ENCODE peak calls at places on chromosomes 3 and 15, in eight cellular contexts. One of them, this sample, is unnamed.

GRCh38 chr3:124300416-124300815 is 308.5 kb upstream of the ROPN1 start:
- DNase-seq in stimulated activated CD4-positive, alpha-beta T cell treated with anti-CD3 and anti-CD28 coated beads, Interleukin-2, amount 100 ng/mL, for 48 hours: no peak
- DNase-seq in H4: no peak
- DNase-seq in HCEC 1CT: no peak
- DNase-seq in EL: no peak
- DNase-seq in HEK293T: no peak
- DNase-seq in cardiac fibroblast: no peak
- DNase-seq in HTR-8/SVneo: no peak
- DNase-seq in this sample: no peak

GRCh38 chr3:195802795-195803194 is 8.9 kb downstream of the MUC4 start:
- DNase-seq in HCEC 1CT: no peak
- DNase-seq in HTR-8/SVneo: no peak
- DNase-seq in stimulated activated CD4-positive, alpha-beta T cell treated with anti-CD3 and anti-CD28 coated beads, Interleukin-2, amount 100 ng/mL, for 48 hours: no peak
- DNase-seq in cardiac fibroblast: no peak
- DNase-seq in EL: no peak
- DNase-seq in H4: no peak
- DNase-seq in HEK293T: no peak
- DNase-seq in this sample: peak; percentile 31

GRCh38 chr3:81752604-81753003 is 8.8 kb downstream of the GBE1 start:
- DNase-seq in stimulated activated CD4-positive, alpha-beta T cell treated with anti-CD3 and anti-CD28 coated beads, Interleukin-2, amount 100 ng/mL, for 48 hours: no peak
- DNase-seq in HCEC 1CT: no peak
- DNase-seq in HEK293T: no peak
- DNase-seq in EL: no peak
- DNase-seq in HTR-8/SVneo: no peak
- DNase-seq in H4: no peak
- DNase-seq in cardiac fibroblast: no peak
- DNase-seq in this sample: no peak

GRCh38 chr3:186719945-186720739 is 3.0 kb downstream of the KNG1 start:
- DNase-seq in EL: no peak
- DNase-seq in stimulated activated CD4-positive, alpha-beta T cell treated with anti-CD3 and anti-CD28 coated beads, Interleukin-2, amount 100 ng/mL, for 48 hours: no peak
- DNase-seq in HCEC 1CT: no peak
- DNase-seq in cardiac fibroblast: no peak
- DNase-seq in HTR-8/SVneo: no peak
- DNase-seq in HEK293T: no peak
- DNase-seq in H4: no peak
- DNase-seq in this sample: no peak

GRCh38 chr3:169542347-169542751 is 121.2 kb downstream of the MECOM start:
- DNase-seq in HTR-8/SVneo: no peak
- DNase-seq in HCEC 1CT: no peak
- DNase-seq in stimulated activated CD4-positive, alpha-beta T cell treated with anti-CD3 and anti-CD28 coated beads, Interleukin-2, amount 100 ng/mL, for 48 hours: no peak
- DNase-seq in EL: no peak
- DNase-seq in cardiac fibroblast: peak; percentile 67
- DNase-seq in H4: no peak
- DNase-seq in HEK293T: peak; percentile 35
- DNase-seq in this sample: no peak

GRCh38 chr15:38886315-38887163 is 321.9 kb upstream of the RASGRP1 start:
- DNase-seq in HTR-8/SVneo: no peak
- DNase-seq in HEK293T: no peak
- DNase-seq in cardiac fibroblast: peak; percentile 93
- DNase-seq in H4: peak; percentile 76
- DNase-seq in EL: peak; percentile 78
- DNase-seq in stimulated activated CD4-positive, alpha-beta T cell treated with anti-CD3 and anti-CD28 coated beads, Interleukin-2, amount 100 ng/mL, for 48 hours: no peak
- DNase-seq in HCEC 1CT: peak; percentile 91
- DNase-seq in this sample: no peak

GRCh38 chr15:90001683-90002427 is 731 bp downstream of the ZNF710 start:
- DNase-seq in EL: peak; percentile 63
- DNase-seq in H4: peak; percentile 37
- DNase-seq in HTR-8/SVneo: peak; percentile 64
- DNase-seq in stimulated activated CD4-positive, alpha-beta T cell treated with anti-CD3 and anti-CD28 coated beads, Interleukin-2, amount 100 ng/mL, for 48 hours: peak; percentile 54
- DNase-seq in HEK293T: peak; percentile 70
- DNase-seq in cardiac fibroblast: peak; percentile 69
- DNase-seq in HCEC 1CT: peak; percentile 60
- DNase-seq in this sample: peak; percentile 57

GRCh38 chr15:93973287-93973686 is 258.1 kb upstream of the MCTP2 start:
- DNase-seq in HCEC 1CT: no peak
- DNase-seq in HTR-8/SVneo: no peak
- DNase-seq in HEK293T: no peak
- DNase-seq in cardiac fibroblast: no peak
- DNase-seq in EL: no peak
- DNase-seq in H4: no peak
- DNase-seq in stimulated activated CD4-positive, alpha-beta T cell treated with anti-CD3 and anti-CD28 coated beads, Interleukin-2, amount 100 ng/mL, for 48 hours: no peak
- DNase-seq in this sample: no peak

GRCh38 chr3:66803206-66803605 is 194.9 kb upstream of the KBTBD8 start:
- DNase-seq in HEK293T: peak; percentile 12
- DNase-seq in stimulated activated CD4-positive, alpha-beta T cell treated with anti-CD3 and anti-CD28 coated beads, Interleukin-2, amount 100 ng/mL, for 48 hours: no peak
- DNase-seq in H4: no peak
- DNase-seq in cardiac fibroblast: no peak
- DNase-seq in EL: no peak
- DNase-seq in HCEC 1CT: no peak
- DNase-seq in HTR-8/SVneo: no peak
- DNase-seq in this sample: no peak

This sample was measured in OCI-LY7.